ENCODE peak calls at places on chromosome 1, in six cellular contexts. One of them, this sample, is unnamed.

GRCh38 chr1:59976194-59977074 is 49.9 kb upstream of the CYP2J2 start:
- DNase-seq in A673: peak; percentile 76
- DNase-seq in activated naive CD8-positive, alpha-beta T cell treated with anti-CD3 and anti-CD28 coated beads, Interleukin-2, amount 50 U/mL, for 24 hours: peak; percentile 63
- DNase-seq in HFFc6: peak; percentile 40
- DNase-seq in activated gamma-delta T cell treated with Interleukin-2 at 50 U/mL for 16 hours: peak; percentile 31
- DNase-seq in left ventricle myocardium inferior: peak; percentile 64
- DNase-seq in this sample: no peak

GRCh38 chr1:58409826-58410225 is 136.7 kb downstream of the OMA1 start:
- DNase-seq in HFFc6: peak; percentile 94
- DNase-seq in activated naive CD8-positive, alpha-beta T cell treated with anti-CD3 and anti-CD28 coated beads, Interleukin-2, amount 50 U/mL, for 24 hours: no peak
- DNase-seq in activated gamma-delta T cell treated with Interleukin-2 at 50 U/mL for 16 hours: no peak
- DNase-seq in A673: no peak
- DNase-seq in left ventricle myocardium inferior: no peak
- DNase-seq in this sample: no peak

GRCh38 chr1:33255347-33256311 is 663 bp upstream of the ZNF362 start:
- DNase-seq in A673: peak; percentile 50
- DNase-seq in HFFc6: peak; percentile 24
- DNase-seq in left ventricle myocardium inferior: peak; percentile 71
- DNase-seq in activated gamma-delta T cell treated with Interleukin-2 at 50 U/mL for 16 hours: peak; percentile 33
- DNase-seq in activated naive CD8-positive, alpha-beta T cell treated with anti-CD3 and anti-CD28 coated beads, Interleukin-2, amount 50 U/mL, for 24 hours: peak; percentile 50
- DNase-seq in this sample: peak; percentile 82

GRCh38 chr1:201110616-201111015 is 1.6 kb downstream of the CACNA1S start:
- DNase-seq in A673: no peak
- DNase-seq in activated naive CD8-positive, alpha-beta T cell treated with anti-CD3 and anti-CD28 coated beads, Interleukin-2, amount 50 U/mL, for 24 hours: no peak
- DNase-seq in HFFc6: no peak
- DNase-seq in activated gamma-delta T cell treated with Interleukin-2 at 50 U/mL for 16 hours: no peak
- DNase-seq in left ventricle myocardium inferior: no peak
- DNase-seq in this sample: no peak

GRCh38 chr1:58885998-58886397 is 102.2 kb upstream of the JUN start:
- DNase-seq in left ventricle myocardium inferior: peak; percentile 45
- DNase-seq in activated naive CD8-positive, alpha-beta T cell treated with anti-CD3 and anti-CD28 coated beads, Interleukin-2, amount 50 U/mL, for 24 hours: no peak
- DNase-seq in activated gamma-delta T cell treated with Interleukin-2 at 50 U/mL for 16 hours: peak; percentile 12
- DNase-seq in A673: no peak
- DNase-seq in HFFc6: no peak
- DNase-seq in this sample: peak; percentile 67

GRCh38 chr1:55060133-55060999 is 21.0 kb downstream of the PCSK9 start:
- DNase-seq in activated gamma-delta T cell treated with Interleukin-2 at 50 U/mL for 16 hours: no peak
- DNase-seq in A673: no peak
- DNase-seq in left ventricle myocardium inferior: no peak
- DNase-seq in activated naive CD8-positive, alpha-beta T cell treated with anti-CD3 and anti-CD28 coated beads, Interleukin-2, amount 50 U/mL, for 24 hours: peak; percentile 19
- DNase-seq in HFFc6: no peak
- DNase-seq in this sample: no peak

GRCh38 chr1:38140025-38140487 is 93.5 kb upstream of the POU3F1 start:
- DNase-seq in HFFc6: no peak
- DNase-seq in A673: no peak
- DNase-seq in left ventricle myocardium inferior: no peak
- DNase-seq in activated gamma-delta T cell treated with Interleukin-2 at 50 U/mL for 16 hours: no peak
- DNase-seq in activated naive CD8-positive, alpha-beta T cell treated with anti-CD3 and anti-CD28 coated beads, Interleukin-2, amount 50 U/mL, for 24 hours: no peak
- DNase-seq in this sample: no peak

GRCh38 chr1:3963554-3963953 is 63.5 kb upstream of the C1orf174 start:
- DNase-seq in A673: no peak
- DNase-seq in activated gamma-delta T cell treated with Interleukin-2 at 50 U/mL for 16 hours: no peak
- DNase-seq in left ventricle myocardium inferior: no peak
- DNase-seq in activated naive CD8-positive, alpha-beta T cell treated with anti-CD3 and anti-CD28 coated beads, Interleukin-2, amount 50 U/mL, for 24 hours: no peak
- DNase-seq in HFFc6: no peak
- DNase-seq in this sample: no peak

GRCh38 chr1:181089017-181089776 is 697 bp downstream of the IER5 start:
- DNase-seq in A673: peak; percentile 39
- DNase-seq in left ventricle myocardium inferior: peak; percentile 39
- DNase-seq in activated gamma-delta T cell treated with Interleukin-2 at 50 U/mL for 16 hours: peak; percentile 30
- DNase-seq in HFFc6: no peak
- DNase-seq in activated naive CD8-positive, alpha-beta T cell treated with anti-CD3 and anti-CD28 coated beads, Interleukin-2, amount 50 U/mL, for 24 hours: peak; percentile 41
- DNase-seq in this sample: peak; percentile 75

GRCh38 chr1:201344206-201345080 is 33.0 kb downstream of the TNNT2 start:
- DNase-seq in left ventricle myocardium inferior: no peak
- DNase-seq in activated naive CD8-positive, alpha-beta T cell treated with anti-CD3 and anti-CD28 coated beads, Interleukin-2, amount 50 U/mL, for 24 hours: no peak
- DNase-seq in activated gamma-delta T cell treated with Interleukin-2 at 50 U/mL for 16 hours: no peak
- DNase-seq in A673: no peak
- DNase-seq in HFFc6: no peak
- DNase-seq in this sample: no peak

GRCh38 chr1:198623920-198624647 is 14.8 kb upstream of the PTPRC start:
- DNase-seq in activated gamma-delta T cell treated with Interleukin-2 at 50 U/mL for 16 hours: no peak
- DNase-seq in activated naive CD8-positive, alpha-beta T cell treated with anti-CD3 and anti-CD28 coated beads, Interleukin-2, amount 50 U/mL, for 24 hours: no peak
- DNase-seq in HFFc6: peak; percentile 78
- DNase-seq in A673: no peak
- DNase-seq in left ventricle myocardium inferior: no peak
- DNase-seq in this sample: no peak

GRCh38 chr1:152442765-152443164 is 28.7 kb upstream of the CRNN start:
- DNase-seq in HFFc6: peak; percentile 17
- DNase-seq in A673: peak; percentile 20
- DNase-seq in activated gamma-delta T cell treated with Interleukin-2 at 50 U/mL for 16 hours: no peak
- DNase-seq in activated naive CD8-positive, alpha-beta T cell treated with anti-CD3 and anti-CD28 coated beads, Interleukin-2, amount 50 U/mL, for 24 hours: no peak
- DNase-seq in left ventricle myocardium inferior: no peak
- DNase-seq in this sample: no peak

GRCh38 chr1:227169322-227169721 is 149.0 kb downstream of the CDC42BPA start:
- DNase-seq in HFFc6: no peak
- DNase-seq in activated naive CD8-positive, alpha-beta T cell treated with anti-CD3 and anti-CD28 coated beads, Interleukin-2, amount 50 U/mL, for 24 hours: no peak
- DNase-seq in A673: no peak
- DNase-seq in activated gamma-delta T cell treated with Interleukin-2 at 50 U/mL for 16 hours: no peak
- DNase-seq in left ventricle myocardium inferior: no peak
- DNase-seq in this sample: no peak

GRCh38 chr1:24858277-24858676 is 71.8 kb downstream of the RUNX3 start:
- DNase-seq in A673: no peak
- DNase-seq in activated naive CD8-positive, alpha-beta T cell treated with anti-CD3 and anti-CD28 coated beads, Interleukin-2, amount 50 U/mL, for 24 hours: no peak
- DNase-seq in activated gamma-delta T cell treated with Interleukin-2 at 50 U/mL for 16 hours: no peak
- DNase-seq in HFFc6: no peak
- DNase-seq in left ventricle myocardium inferior: no peak
- DNase-seq in this sample: no peak

GRCh38 chr1:165858364-165858823 is 31.0 kb downstream of the UCK2 start:
- DNase-seq in activated naive CD8-positive, alpha-beta T cell treated with anti-CD3 and anti-CD28 coated beads, Interleukin-2, amount 50 U/mL, for 24 hours: no peak
- DNase-seq in activated gamma-delta T cell treated with Interleukin-2 at 50 U/mL for 16 hours: no peak
- DNase-seq in left ventricle myocardium inferior: peak; percentile 32
- DNase-seq in HFFc6: no peak
- DNase-seq in A673: no peak
- DNase-seq in this sample: no peak

GRCh38 chr1:229848762-229849677 is 218.0 kb upstream of the GALNT2 start:
- DNase-seq in activated gamma-delta T cell treated with Interleukin-2 at 50 U/mL for 16 hours: no peak
- DNase-seq in A673: peak; percentile 68
- DNase-seq in activated naive CD8-positive, alpha-beta T cell treated with anti-CD3 and anti-CD28 coated beads, Interleukin-2, amount 50 U/mL, for 24 hours: no peak
- DNase-seq in left ventricle myocardium inferior: no peak
- DNase-seq in HFFc6: peak; percentile 11
- DNase-seq in this sample: no peak

GRCh38 chr1:180863158-180863775 is 49.4 kb upstream of the KIAA1614 start:
- DNase-seq in left ventricle myocardium inferior: no peak
- DNase-seq in HFFc6: peak; percentile 50
- DNase-seq in activated gamma-delta T cell treated with Interleukin-2 at 50 U/mL for 16 hours: peak; percentile 14
- DNase-seq in activated naive CD8-positive, alpha-beta T cell treated with anti-CD3 and anti-CD28 coated beads, Interleukin-2, amount 50 U/mL, for 24 hours: peak; percentile 12
- DNase-seq in A673: peak; percentile 75
- DNase-seq in this sample: no peak

GRCh38 chr1:39992229-39992628 is 37.3 kb downstream of the MFSD2A start:
- DNase-seq in A673: no peak
- DNase-seq in HFFc6: peak; percentile 55
- DNase-seq in left ventricle myocardium inferior: no peak
- DNase-seq in activated gamma-delta T cell treated with Interleukin-2 at 50 U/mL for 16 hours: no peak
- DNase-seq in activated naive CD8-positive, alpha-beta T cell treated with anti-CD3 and anti-CD28 coated beads, Interleukin-2, amount 50 U/mL, for 24 hours: no peak
- DNase-seq in this sample: no peak

GRCh38 chr1:64229307-64229706 is 25.9 kb downstream of the UBE2U start:
- DNase-seq in activated naive CD8-positive, alpha-beta T cell treated with anti-CD3 and anti-CD28 coated beads, Interleukin-2, amount 50 U/mL, for 24 hours: no peak
- DNase-seq in HFFc6: no peak
- DNase-seq in left ventricle myocardium inferior: no peak
- DNase-seq in A673: no peak
- DNase-seq in activated gamma-delta T cell treated with Interleukin-2 at 50 U/mL for 16 hours: no peak
- DNase-seq in this sample: no peak

GRCh38 chr1:106957795-106958194 is 98.7 kb upstream of the PRMT6 start:
- DNase-seq in A673: no peak
- DNase-seq in activated gamma-delta T cell treated with Interleukin-2 at 50 U/mL for 16 hours: no peak
- DNase-seq in HFFc6: no peak
- DNase-seq in left ventricle myocardium inferior: no peak
- DNase-seq in activated naive CD8-positive, alpha-beta T cell treated with anti-CD3 and anti-CD28 coated beads, Interleukin-2, amount 50 U/mL, for 24 hours: no peak
- DNase-seq in this sample: no peak

GRCh38 chr1:205060746-205061145 is 17.7 kb downstream of the CNTN2 start:
- DNase-seq in activated naive CD8-positive, alpha-beta T cell treated with anti-CD3 and anti-CD28 coated beads, Interleukin-2, amount 50 U/mL, for 24 hours: no peak
- DNase-seq in left ventricle myocardium inferior: no peak
- DNase-seq in HFFc6: no peak
- DNase-seq in activated gamma-delta T cell treated with Interleukin-2 at 50 U/mL for 16 hours: no peak
- DNase-seq in A673: no peak
- DNase-seq in this sample: no peak

GRCh38 chr1:234611153-234611798 is 1.3 kb upstream of the IRF2BP2 start:
- DNase-seq in left ventricle myocardium inferior: no peak
- DNase-seq in activated naive CD8-positive, alpha-beta T cell treated with anti-CD3 and anti-CD28 coated beads, Interleukin-2, amount 50 U/mL, for 24 hours: no peak
- DNase-seq in A673: peak; percentile 86
- DNase-seq in HFFc6: peak; percentile 80
- DNase-seq in activated gamma-delta T cell treated with Interleukin-2 at 50 U/mL for 16 hours: no peak
- DNase-seq in this sample: no peak

GRCh38 chr1:167276969-167277368 is 56.3 kb downstream of the POU2F1 start:
- DNase-seq in left ventricle myocardium inferior: no peak
- DNase-seq in activated naive CD8-positive, alpha-beta T cell treated with anti-CD3 and anti-CD28 coated beads, Interleukin-2, amount 50 U/mL, for 24 hours: no peak
- DNase-seq in activated gamma-delta T cell treated with Interleukin-2 at 50 U/mL for 16 hours: no peak
- DNase-seq in A673: no peak
- DNase-seq in HFFc6: no peak
- DNase-seq in this sample: no peak

GRCh38 chr1:9004731-9005708 is 21.2 kb downstream of the SLC2A7 start:
- DNase-seq in HFFc6: peak; percentile 75
- DNase-seq in A673: peak; percentile 88
- DNase-seq in left ventricle myocardium inferior: peak; percentile 77
- DNase-seq in activated gamma-delta T cell treated with Interleukin-2 at 50 U/mL for 16 hours: peak; percentile 79
- DNase-seq in activated naive CD8-positive, alpha-beta T cell treated with anti-CD3 and anti-CD28 coated beads, Interleukin-2, amount 50 U/mL, for 24 hours: peak; percentile 92
- DNase-seq in this sample: peak; percentile 92

GRCh38 chr1:223678841-223679240 is 13.3 kb upstream of the CAPN8 start:
- DNase-seq in left ventricle myocardium inferior: no peak
- DNase-seq in A673: no peak
- DNase-seq in activated gamma-delta T cell treated with Interleukin-2 at 50 U/mL for 16 hours: no peak
- DNase-seq in HFFc6: no peak
- DNase-seq in activated naive CD8-positive, alpha-beta T cell treated with anti-CD3 and anti-CD28 coated beads, Interleukin-2, amount 50 U/mL, for 24 hours: no peak
- DNase-seq in this sample: no peak

GRCh38 chr1:2630498-2631135 is 2.2 kb downstream of the MMEL1 start:
- DNase-seq in activated gamma-delta T cell treated with Interleukin-2 at 50 U/mL for 16 hours: no peak
- DNase-seq in left ventricle myocardium inferior: no peak
- DNase-seq in A673: no peak
- DNase-seq in HFFc6: no peak
- DNase-seq in activated naive CD8-positive, alpha-beta T cell treated with anti-CD3 and anti-CD28 coated beads, Interleukin-2, amount 50 U/mL, for 24 hours: no peak
- DNase-seq in this sample: no peak

GRCh38 chr1:118294817-118295486 is 109.9 kb upstream of the SPAG17 start:
- DNase-seq in HFFc6: no peak
- DNase-seq in A673: no peak
- DNase-seq in left ventricle myocardium inferior: no peak
- DNase-seq in activated naive CD8-positive, alpha-beta T cell treated with anti-CD3 and anti-CD28 coated beads, Interleukin-2, amount 50 U/mL, for 24 hours: no peak
- DNase-seq in activated gamma-delta T cell treated with Interleukin-2 at 50 U/mL for 16 hours: no peak
- DNase-seq in this sample: no peak

GRCh38 chr1:199452627-199453026 is 574.9 kb upstream of the NR5A2 start:
- DNase-seq in activated naive CD8-positive, alpha-beta T cell treated with anti-CD3 and anti-CD28 coated beads, Interleukin-2, amount 50 U/mL, for 24 hours: no peak
- DNase-seq in left ventricle myocardium inferior: no peak
- DNase-seq in HFFc6: no peak
- DNase-seq in A673: no peak
- DNase-seq in activated gamma-delta T cell treated with Interleukin-2 at 50 U/mL for 16 hours: no peak
- DNase-seq in this sample: no peak

GRCh38 chr1:115837762-115838421 is 3.0 kb downstream of the NHLH2 start:
- DNase-seq in left ventricle myocardium inferior: no peak
- DNase-seq in activated gamma-delta T cell treated with Interleukin-2 at 50 U/mL for 16 hours: no peak
- DNase-seq in HFFc6: no peak
- DNase-seq in A673: peak; percentile 6
- DNase-seq in activated naive CD8-positive, alpha-beta T cell treated with anti-CD3 and anti-CD28 coated beads, Interleukin-2, amount 50 U/mL, for 24 hours: no peak
- DNase-seq in this sample: no peak

GRCh38 chr1:14514760-14515159 is 83.7 kb upstream of the KAZN start:
- DNase-seq in A673: no peak
- DNase-seq in HFFc6: no peak
- DNase-seq in activated naive CD8-positive, alpha-beta T cell treated with anti-CD3 and anti-CD28 coated beads, Interleukin-2, amount 50 U/mL, for 24 hours: no peak
- DNase-seq in activated gamma-delta T cell treated with Interleukin-2 at 50 U/mL for 16 hours: no peak
- DNase-seq in left ventricle myocardium inferior: no peak
- DNase-seq in this sample: no peak

GRCh38 chr1:205577874-205578658 is 53.7 kb downstream of the ELK4 start:
- DNase-seq in left ventricle myocardium inferior: no peak
- DNase-seq in activated gamma-delta T cell treated with Interleukin-2 at 50 U/mL for 16 hours: no peak
- DNase-seq in A673: no peak
- DNase-seq in HFFc6: no peak
- DNase-seq in activated naive CD8-positive, alpha-beta T cell treated with anti-CD3 and anti-CD28 coated beads, Interleukin-2, amount 50 U/mL, for 24 hours: no peak
- DNase-seq in this sample: no peak

GRCh38 chr1:85330206-85330605 is 53.8 kb upstream of the BCL10 start:
- DNase-seq in activated naive CD8-positive, alpha-beta T cell treated with anti-CD3 and anti-CD28 coated beads, Interleukin-2, amount 50 U/mL, for 24 hours: no peak
- DNase-seq in A673: no peak
- DNase-seq in HFFc6: peak; percentile 79
- DNase-seq in activated gamma-delta T cell treated with Interleukin-2 at 50 U/mL for 16 hours: no peak
- DNase-seq in left ventricle myocardium inferior: no peak
- DNase-seq in this sample: no peak

GRCh38 chr1:43703836-43704235 is 3.5 kb upstream of the ST3GAL3 start:
- DNase-seq in activated naive CD8-positive, alpha-beta T cell treated with anti-CD3 and anti-CD28 coated beads, Interleukin-2, amount 50 U/mL, for 24 hours: no peak
- DNase-seq in activated gamma-delta T cell treated with Interleukin-2 at 50 U/mL for 16 hours: no peak
- DNase-seq in left ventricle myocardium inferior: no peak
- DNase-seq in HFFc6: no peak
- DNase-seq in A673: no peak
- DNase-seq in this sample: no peak

GRCh38 chr1:114756949-114757454 is 782 bp downstream of the CSDE1 start:
- DNase-seq in activated naive CD8-positive, alpha-beta T cell treated with anti-CD3 and anti-CD28 coated beads, Interleukin-2, amount 50 U/mL, for 24 hours: no peak
- DNase-seq in left ventricle myocardium inferior: peak; percentile 18
- DNase-seq in HFFc6: no peak
- DNase-seq in A673: peak; percentile 58
- DNase-seq in activated gamma-delta T cell treated with Interleukin-2 at 50 U/mL for 16 hours: no peak
- DNase-seq in this sample: peak; percentile 71

GRCh38 chr1:221667504-221667903 is 74.4 kb downstream of the DUSP10 start:
- DNase-seq in A673: no peak
- DNase-seq in activated naive CD8-positive, alpha-beta T cell treated with anti-CD3 and anti-CD28 coated beads, Interleukin-2, amount 50 U/mL, for 24 hours: no peak
- DNase-seq in HFFc6: peak; percentile 55
- DNase-seq in left ventricle myocardium inferior: no peak
- DNase-seq in activated gamma-delta T cell treated with Interleukin-2 at 50 U/mL for 16 hours: no peak
- DNase-seq in this sample: no peak

GRCh38 chr1:232599178-232600041 is 30.5 kb downstream of the SIPA1L2 start:
- DNase-seq in HFFc6: no peak
- DNase-seq in left ventricle myocardium inferior: no peak
- DNase-seq in activated gamma-delta T cell treated with Interleukin-2 at 50 U/mL for 16 hours: no peak
- DNase-seq in A673: peak; percentile 66
- DNase-seq in activated naive CD8-positive, alpha-beta T cell treated with anti-CD3 and anti-CD28 coated beads, Interleukin-2, amount 50 U/mL, for 24 hours: no peak
- DNase-seq in this sample: no peak

This sample was measured in Right ventricle myocardium inferior.